ENCODE peak calls at places on chromosomes 2 and 18, in six cellular contexts. J is fibroblast of the aortic adventitia, Q is heart right ventricle, T is cardiac muscle cell, A is PC-3, G is ascending aorta. D is an unnamed sample.

GRCh38 chr18:21745234-21745633 is 4.6 kb downstream of the MIB1 start:
- DNase-seq in A (no peak), Q (no peak), J (no peak), T (no peak), G (no peak), D (no peak)

GRCh38 chr2:223053431-223054192 is 1.6 kb downstream of the KCNE4 start:
- DNase-seq in T (no peak), J (peak), A (no peak), Q (no peak), G (peak), D (no peak)

GRCh38 chr18:27577265-27577664 is 392.2 kb upstream of the CHST9 start:
- DNase-seq in A (no peak), G (no peak), J (no peak), T (no peak), Q (no peak), D (no peak)

GRCh38 chr18:52937840-52938239 is 597.8 kb downstream of the DCC start:
- DNase-seq in Q (no peak), G (no peak), J (no peak), T (no peak), A (peak), D (no peak)

GRCh38 chr2:10779776-10780490 is 32.7 kb downstream of the PDIA6 start:
- DNase-seq in T (no peak), A (no peak), Q (no peak), J (no peak), G (no peak), D (no peak)

GRCh38 chr2:25590921-25591505 is 82.4 kb downstream of the DTNB start:
- DNase-seq in J (no peak), A (no peak), G (no peak), Q (no peak), T (no peak), D (no peak)

GRCh38 chr18:62996552-62996951 is 281.2 kb downstream of the PHLPP1 start:
- DNase-seq in Q (no peak), T (no peak), J (no peak), A (no peak), G (no peak), D (no peak)

GRCh38 chr2:85950743-85951142 is 62.0 kb upstream of the ST3GAL5 start:
- DNase-seq in T (no peak), Q (no peak), J (no peak), G (no peak), A (no peak), D (no peak)

GRCh38 chr2:172085460-172086159 is at the start of gene DLX1:
- DNase-seq in T (no peak), Q (no peak), A (no peak), G (no peak), J (no peak), D (no peak)

GRCh38 chr2:119248311-119248710 is 24.7 kb downstream of the STEAP3 start:
- DNase-seq in J (peak), G (peak), T (no peak), Q (no peak), A (no peak), D (no peak)

GRCh38 chr2:237345891-237346640 is 67.9 kb downstream of the COL6A3 start:
- DNase-seq in G (no peak), A (peak), T (no peak), Q (no peak), J (peak), D (no peak)

GRCh38 chr2:165617720-165618119 is 148.2 kb downstream of the CSRNP3 start:
- DNase-seq in G (no peak), Q (no peak), T (no peak), A (no peak), J (no peak), D (no peak)

GRCh38 chr18:58787750-58788149 is 76.9 kb upstream of the ZNF532 start:
- DNase-seq in T (peak), G (no peak), Q (peak), J (no peak), A (no peak), D (peak)

GRCh38 chr2:65349863-65350262 is 82.5 kb downstream of the SPRED2 start:
- DNase-seq in A (peak), Q (peak), G (no peak), T (peak), J (peak), D (peak)

GRCh38 chr18:73752965-73753364 is 394.7 kb downstream of the FBXO15 start:
- DNase-seq in T (no peak), J (peak), A (no peak), Q (no peak), G (no peak), D (no peak)

GRCh38 chr18:74873629-74874028 is 276.0 kb downstream of the ZNF407 start:
- DNase-seq in A (no peak), T (no peak), Q (no peak), J (no peak), G (no peak), D (no peak)

GRCh38 chr2:96404446-96405373 is 69.1 kb downstream of the NCAPH start:
- DNase-seq in T (no peak), J (peak), A (peak), Q (peak), G (no peak), D (peak)

GRCh38 chr2:14516844-14517243 is 115.7 kb upstream of the LRATD1 start:
- DNase-seq in J (peak), G (no peak), T (no peak), Q (no peak), A (peak), D (no peak)

GRCh38 chr18:8820701-8821465 is 115.5 kb downstream of the MTCL1 start:
- DNase-seq in G (no peak), T (no peak), A (no peak), Q (no peak), J (no peak), D (no peak)

GRCh38 chr2:9139491-9140443 is 66.8 kb upstream of the ASAP2 start:
- DNase-seq in J (peak), Q (peak), G (peak), T (peak), A (peak), D (peak)

GRCh38 chr2:220227272-220227920 is 600.0 kb downstream of the SLC4A3 start:
- DNase-seq in G (no peak), J (peak), A (peak), Q (no peak), T (no peak), D (no peak)

GRCh38 chr18:2981212-2981728 is 31.7 kb downstream of the LPIN2 start:
- DNase-seq in A (peak), Q (no peak), G (no peak), T (no peak), J (peak), D (no peak)

GRCh38 chr2:126224766-126225165 is 431.2 kb upstream of the GYPC start:
- DNase-seq in Q (no peak), T (no peak), J (no peak), G (no peak), A (no peak), D (no peak)

GRCh38 chr18:51151185-51151567 is 46.3 kb downstream of the MEX3C start:
- DNase-seq in Q (no peak), G (no peak), J (no peak), A (no peak), T (no peak), D (no peak)

GRCh38 chr18:25279961-25280360 is 72.0 kb downstream of the ZNF521 start:
- DNase-seq in G (no peak), J (no peak), A (no peak), T (no peak), Q (no peak), D (no peak)

DNA sequence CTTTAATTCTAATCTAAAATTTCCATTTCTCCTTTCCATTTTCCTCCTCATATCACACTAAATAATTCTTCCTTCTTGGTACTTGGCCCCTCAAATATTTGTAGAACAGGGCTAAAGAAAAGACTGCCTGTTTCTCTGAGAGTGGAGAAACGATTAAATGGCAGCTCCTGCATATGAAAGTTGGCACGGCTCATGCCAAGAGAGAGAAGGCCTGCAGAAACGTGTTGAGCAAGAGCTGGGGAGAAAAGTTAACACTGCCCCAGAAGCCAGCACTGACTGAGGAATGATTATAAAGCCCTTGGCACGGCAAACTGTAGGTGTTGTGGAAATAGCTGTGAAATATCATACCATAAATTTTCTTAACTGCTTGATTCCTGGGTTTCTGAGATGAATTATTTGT is 4.4 kb downstream of the FRZB start:
- DNase-seq in T (no peak), J (no peak), A (no peak), G (peak), Q (no peak), D (no peak)
- H3K4me3 ChIP-seq in T (no peak), J (no peak), A (no peak), G (no peak), Q (no peak), D (no peak)

DNA sequence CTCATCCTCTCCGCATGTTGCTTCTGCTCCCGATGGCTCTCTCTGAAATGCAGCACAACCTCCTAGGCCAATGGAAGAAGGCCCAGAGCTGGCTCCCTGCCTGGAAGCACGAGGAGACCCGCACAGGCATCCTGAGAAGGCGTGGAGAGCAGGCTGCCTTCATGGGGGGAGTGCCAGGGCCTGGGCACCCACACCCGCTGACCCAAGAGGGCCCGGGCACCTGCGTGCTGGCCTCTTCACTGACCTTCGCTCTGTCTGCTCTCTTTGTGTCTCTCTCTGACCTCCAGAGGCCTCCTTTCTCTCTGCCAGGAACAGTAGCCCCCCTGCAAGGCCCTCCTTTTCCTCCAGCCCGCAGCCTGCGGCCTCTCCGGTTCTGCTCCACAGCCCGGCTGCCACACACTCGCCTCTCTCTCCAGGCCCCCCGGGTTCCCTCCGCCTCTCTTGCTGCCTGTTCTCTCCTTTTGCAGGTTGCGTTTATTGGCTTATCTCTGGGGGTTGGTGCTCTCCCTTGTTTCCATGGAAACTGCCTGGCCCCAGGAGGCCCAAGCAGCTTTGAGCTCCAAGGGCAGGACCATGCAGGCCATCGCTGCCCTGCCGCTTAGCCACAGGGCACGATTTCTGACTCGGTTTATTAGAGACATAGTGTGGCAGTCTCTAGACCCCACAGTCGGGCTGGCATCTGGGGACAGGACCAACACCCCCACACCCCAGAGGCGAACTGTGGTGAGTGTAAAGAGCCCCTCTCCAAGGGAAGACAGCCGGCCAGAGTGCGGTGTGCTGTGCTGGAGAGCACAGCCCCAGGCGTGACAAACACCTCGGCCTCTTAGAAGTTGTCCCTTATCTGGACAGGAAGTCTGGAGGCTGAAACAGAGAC is 1.7 kb downstream of the MZT2B start:
- DNase-seq in Q (peak), A (no peak), G (no peak), J (peak), T (no peak), D (peak)
- H3K4me3 ChIP-seq in Q (peak), A (peak), G (peak), J (peak), T (no peak), D (peak)

DNA sequence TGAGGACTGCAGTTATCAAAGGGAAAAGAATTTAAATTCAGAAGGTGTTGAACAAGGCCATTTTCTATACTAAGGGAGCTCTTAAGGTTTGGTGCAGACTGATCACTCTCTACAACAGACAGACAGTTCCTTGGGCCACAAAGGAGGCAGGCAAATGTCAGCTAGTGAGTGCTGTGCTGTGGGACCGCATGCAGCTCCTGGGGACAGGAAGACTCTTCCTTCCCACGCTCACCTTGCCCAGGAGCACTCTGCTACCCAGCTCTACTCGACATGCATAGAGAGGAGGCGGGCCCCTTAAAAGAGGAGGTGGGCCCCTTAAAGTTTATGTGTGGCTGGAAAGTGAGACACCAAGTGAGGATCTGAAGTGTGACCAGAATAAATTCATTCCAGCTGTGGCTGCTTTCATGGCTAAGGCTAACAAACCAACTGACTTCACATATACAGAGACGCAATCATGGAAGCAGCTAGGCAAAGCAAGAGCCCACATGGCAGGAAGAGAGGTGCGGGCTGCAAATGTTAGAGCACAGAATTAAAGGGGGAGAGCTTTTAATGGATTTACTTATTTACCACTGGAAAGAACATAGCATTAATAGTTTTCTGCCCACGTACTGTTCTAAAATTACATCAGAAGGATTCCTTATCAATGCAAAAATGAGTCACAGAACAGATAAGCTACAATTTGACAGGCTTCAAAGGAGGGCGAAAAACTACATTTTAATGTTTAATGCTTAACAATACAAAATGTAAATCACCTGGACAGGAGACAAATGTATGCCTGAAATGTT is 101.4 kb upstream of the RNU4ATAC start:
- DNase-seq in G (no peak), A (no peak), J (peak), Q (no peak), T (no peak), D (no peak)
- H3K4me3 ChIP-seq in G (no peak), A (no peak), J (no peak), Q (no peak), T (no peak), D (no peak)

GRCh38 chr2:239946570-239947311 is 78.4 kb downstream of the NDUFA10 start:
- DNase-seq in G (peak), T (no peak), Q (no peak), J (no peak), A (no peak), D (peak)

GRCh38 chr2:239944706-239945551 is 80.2 kb downstream of the NDUFA10 start:
- DNase-seq in T (no peak), A (no peak), G (peak), Q (no peak), J (no peak), D (peak)

GRCh38 chr2:239947361-239948045 is 77.6 kb downstream of the NDUFA10 start:
- DNase-seq in T (no peak), A (no peak), Q (no peak), J (no peak), G (peak), D (peak)

GRCh38 chr2:239943991-239944441 is 81.1 kb downstream of the NDUFA10 start:
- DNase-seq in Q (no peak), T (no peak), G (peak), A (no peak), J (no peak), D (peak)

GRCh38 chr2:239945751-239946569 is 79.2 kb downstream of the NDUFA10 start:
- DNase-seq in Q (no peak), G (peak), J (no peak), A (no peak), T (no peak), D (peak)
- H3K4me3 ChIP-seq in Q (no peak), G (no peak), J (no peak), A (no peak), T (no peak), D (no peak)

GRCh38 chr2:28901202-28901601 is 6.7 kb downstream of the WDR43 start:
- DNase-seq in J (no peak), G (no peak), T (no peak), Q (no peak), A (no peak), D (no peak)

GRCh38 chr2:28894470-28895188 is at the start of gene WDR43:
- DNase-seq in Q (peak), J (peak), G (peak), A (peak), T (peak), D (peak)

GRCh38 chr2:28895189-28895893 is 874 bp downstream of the WDR43 start:
- DNase-seq in J (peak), G (peak), Q (peak), T (peak), A (peak), D (peak)

GRCh38 chr2:28896906-28897305 is 2.4 kb downstream of the WDR43 start:
- DNase-seq in J (peak), T (no peak), G (no peak), Q (no peak), A (peak), D (no peak)

GRCh38 chr2:28898048-28898447 is 3.6 kb downstream of the WDR43 start:
- DNase-seq in Q (no peak), T (no peak), J (no peak), A (no peak), G (no peak), D (no peak)
- H3K4me3 ChIP-seq in Q (no peak), T (no peak), J (no peak), A (peak), G (no peak), D (no peak)